ENCODE peak calls at places on chromosomes 2 and 18, in four cellular contexts. I, B, V and N are unnamed samples. For H3K9me3, the result is how much of the 10 kb centered on the place peaks cover.

GRCh38 chr2:209426432-209426831 is 2.6 kb downstream of the MAP2 start:
- DNase-seq in I (peak), B (no peak), V (no peak), N (no peak)

GRCh38 chr2:225649274-225649673 is 249.8 kb downstream of the NYAP2 start:
- DNase-seq in I (no peak), B (no peak), V (no peak), N (no peak)

GRCh38 chr2:224086226-224086911 is 47.3 kb upstream of the SERPINE2 start:
- DNase-seq in I (peak), B (no peak), V (no peak), N (no peak)

GRCh38 chr2:79721966-79722365 is 209.1 kb downstream of the CTNNA2 start:
- DNase-seq in I (no peak), B (no peak), V (no peak), N (no peak)

GRCh38 chr2:7467782-7468447 is 550.7 kb downstream of the RNF144A start:
- DNase-seq in I (no peak), B (no peak), V (no peak), N (no peak)

GRCh38 chr2:233354971-233355574 is 779 bp downstream of the DGKD start:
- DNase-seq in I (peak), B (no peak), V (peak), N (no peak)

GRCh38 chr2:47195149-47195548 is 40.0 kb upstream of the STPG4 start:
- DNase-seq in I (peak), B (no peak), V (no peak), N (no peak)

GRCh38 chr18:53496028-53496427 is 728.4 kb downstream of the MBD2 start:
- DNase-seq in I (no peak), B (no peak), V (no peak), N (no peak)

GRCh38 chr2:176638167-176639015 is 369.1 kb downstream of the MTX2 start:
- DNase-seq in I (peak), B (no peak), V (peak), N (peak)

GRCh38 chr2:176639016-176639343 is 369.7 kb downstream of the MTX2 start:
- DNase-seq in I (no peak), B (no peak), V (no peak), N (no peak)

GRCh38 chr2:176637134-176637496 is 367.9 kb downstream of the MTX2 start:
- DNase-seq in I (no peak), B (no peak), V (no peak), N (no peak)

GRCh38 chr2:176637497-176638166 is 368.4 kb downstream of the MTX2 start:
- DNase-seq in I (peak), B (no peak), V (peak), N (peak)

DNA sequence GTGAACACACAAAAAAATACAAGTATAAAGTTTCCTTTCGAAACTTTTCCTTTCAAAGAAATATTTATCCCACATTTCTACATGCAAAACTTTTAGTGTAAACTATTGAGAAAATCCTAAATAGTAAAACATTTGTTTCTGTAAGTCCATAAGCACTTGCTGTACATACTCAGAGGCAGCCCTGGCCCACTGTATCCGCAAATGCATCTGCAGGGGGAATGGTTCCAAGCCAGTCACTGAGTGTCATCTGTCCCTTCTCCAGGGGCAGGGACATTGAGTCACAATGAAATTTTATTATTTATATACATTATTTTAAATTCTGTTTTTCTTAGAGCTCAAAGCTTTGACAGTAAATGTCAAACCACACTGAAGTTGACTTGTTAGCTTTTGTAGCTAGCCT is 367.1 kb downstream of the MTX2 start:
- DNase-seq in I (peak), B (no peak), V (no peak), N (no peak)
- H3K9me3 ChIP-seq in I (under half), B (under half), V (under half), N (under half)

GRCh38 chr2:101508636-101509035 is 33.7 kb upstream of the RFX8 start:
- DNase-seq in I (no peak), B (no peak), V (no peak), N (no peak)
- H3K4me3 ChIP-seq in I (no peak), B (no peak), V (no peak), N (no peak)

GRCh38 chr2:168500516-168500915 is 44.4 kb downstream of the CERS6 start:
- DNase-seq in I (no peak), B (no peak), V (no peak), N (no peak)
- H3K9me3 ChIP-seq in I (under half), B (under half), V (under half), N (under half)

DNA sequence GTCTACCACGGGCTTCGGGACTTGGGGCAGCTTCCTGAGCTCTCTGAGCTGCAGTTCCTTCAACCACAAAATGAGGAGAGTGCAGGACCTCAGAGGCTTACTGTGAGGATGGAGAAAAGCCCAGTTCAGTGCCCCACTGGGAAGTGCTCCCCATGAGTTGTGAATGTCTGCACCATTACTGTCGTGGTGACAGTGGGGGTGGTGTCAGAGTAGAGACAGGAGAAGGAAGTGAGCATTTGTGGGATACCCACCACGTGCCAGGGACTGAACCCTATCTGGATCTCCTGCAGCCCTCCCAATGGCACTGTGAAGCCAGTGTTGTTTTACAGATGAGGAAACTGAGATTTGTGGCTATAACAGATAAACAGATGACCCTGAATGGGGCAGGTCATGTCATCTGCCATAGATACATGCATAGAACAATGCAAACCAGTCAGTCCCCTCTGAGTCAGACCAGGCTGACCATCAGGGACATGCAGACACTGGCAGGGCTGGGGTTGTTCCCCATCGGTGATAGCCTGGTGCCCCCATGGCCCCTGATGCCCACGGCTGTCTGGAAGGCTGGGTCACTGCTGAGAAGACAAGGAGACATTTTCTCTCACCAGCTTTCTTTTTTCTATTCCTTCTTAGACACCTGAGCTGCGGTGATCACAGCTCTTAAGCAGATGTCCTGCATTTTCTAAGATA is 60.8 kb downstream of the EMILIN2 start:
- DNase-seq in I (no peak), B (no peak), V (peak), N (peak)
- H3K4me3 ChIP-seq in I (peak), B (peak), V (no peak), N (peak)

DNA sequence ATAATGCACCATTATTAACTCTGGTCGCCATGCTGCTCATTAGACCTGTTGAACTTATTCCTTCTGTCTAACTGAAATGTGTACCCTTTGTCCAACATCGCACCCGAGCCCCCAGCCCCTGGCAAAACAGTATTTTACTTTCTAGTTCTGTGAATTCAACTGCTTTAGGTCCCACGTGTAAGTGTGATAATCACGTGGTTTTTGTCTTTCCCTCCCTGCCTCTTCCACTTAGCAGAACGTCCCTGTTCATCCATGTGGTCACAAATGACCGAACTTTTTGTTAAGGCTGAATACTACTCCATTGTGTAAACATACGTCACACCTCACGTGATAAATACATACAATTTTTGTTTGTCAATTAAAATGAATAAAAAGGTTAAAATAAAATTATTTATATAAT is 826.9 kb downstream of the DCDC2C start:
- DNase-seq in I (no peak), B (no peak), V (no peak), N (no peak)
- H3K9me3 ChIP-seq in I (under half), B (under half), V (under half), N (under half)

GRCh38 chr2:215171151-215171550 is 32.7 kb upstream of the ABCA12 start:
- DNase-seq in I (peak), B (no peak), V (no peak), N (no peak)
- H3K4me3 ChIP-seq in I (peak), B (peak), V (no peak), N (peak)

GRCh38 chr2:218370410-218371063 is 11.5 kb upstream of the SLC11A1 start:
- DNase-seq in I (no peak), B (no peak), V (peak), N (peak)

GRCh38 chr2:218375212-218375611 is 6.9 kb upstream of the SLC11A1 start:
- DNase-seq in I (peak), B (no peak), V (no peak), N (no peak)

GRCh38 chr2:218378053-218378452 is 4.0 kb upstream of the SLC11A1 start:
- DNase-seq in I (no peak), B (no peak), V (no peak), N (no peak)

GRCh38 chr2:218371987-218372358 is 10.1 kb upstream of the SLC11A1 start:
- DNase-seq in I (no peak), B (no peak), V (no peak), N (no peak)

GRCh38 chr2:218374795-218375194 is 7.3 kb upstream of the SLC11A1 start:
- DNase-seq in I (no peak), B (no peak), V (no peak), N (no peak)
- H3K9me3 ChIP-seq in I (under half), B (under half), V (under half), N (under half)

GRCh38 chr2:237488295-237488694 is 1.2 kb downstream of the MLPH start:
- DNase-seq in I (peak), B (no peak), V (no peak), N (no peak)
- H3K4me3 ChIP-seq in I (peak), B (no peak), V (no peak), N (no peak)